ENCODE peak calls at places on chromosome 11, in nine cellular contexts. V is uterus; C is GM12891; Z is PC-9; P is CD8-positive, alpha-beta T cell; M is BE2C; W is pancreas; R is small intestine; F is brain microvascular endothelial cell. D is an unnamed sample.

GRCh38 chr11:86172894-86173293 is 71.7 kb upstream of the EED start:
- DNase-seq in Z (no peak), V (no peak), F (peak), P (no peak), R (no peak), W (no peak), C (no peak), M (no peak), D (no peak)

GRCh38 chr11:63892233-63892632 is 24.7 kb downstream of the RCOR2 start:
- DNase-seq in C (no peak), P (no peak), F (peak), V (no peak), R (no peak), Z (no peak), W (no peak), M (no peak), D (no peak)

GRCh38 chr11:120067361-120068113 is 70.4 kb downstream of the TRIM29 start:
- DNase-seq in R (no peak), C (no peak), W (no peak), P (no peak), Z (no peak), F (no peak), M (no peak), V (no peak), D (no peak)

GRCh38 chr11:120643254-120643653 is 131.7 kb downstream of the GRIK4 start:
- DNase-seq in P (no peak), W (no peak), R (no peak), Z (no peak), V (no peak), F (no peak), M (peak), C (no peak), D (no peak)

GRCh38 chr11:114928260-114928870 is 250.0 kb downstream of the NXPE2 start:
- DNase-seq in W (no peak), M (no peak), F (no peak), Z (no peak), C (no peak), P (no peak), V (no peak), R (no peak), D (no peak)

GRCh38 chr11:35605691-35606090 is 12.6 kb upstream of the FJX1 start:
- DNase-seq in V (peak), M (no peak), R (no peak), C (no peak), F (no peak), Z (no peak), W (no peak), P (no peak), D (no peak)

GRCh38 chr11:128471138-128471661 is 116.2 kb downstream of the ETS1 start:
- DNase-seq in P (peak), V (no peak), W (no peak), Z (no peak), R (peak), F (no peak), C (no peak), M (no peak), D (no peak)

GRCh38 chr11:130514316-130514715 is 65.9 kb downstream of the ADAMTS15 start:
- DNase-seq in P (no peak), F (no peak), R (no peak), M (no peak), V (no peak), W (no peak), C (no peak), Z (no peak), D (peak)

GRCh38 chr11:9060700-9061111 is 30.7 kb downstream of the SCUBE2 start:
- DNase-seq in C (peak), P (no peak), M (no peak), W (no peak), F (no peak), R (no peak), V (no peak), Z (no peak), D (no peak)

GRCh38 chr11:77199346-77199745 is 71.3 kb downstream of the MYO7A start:
- DNase-seq in F (no peak), C (no peak), Z (no peak), M (peak), W (no peak), P (no peak), V (peak), R (no peak), D (no peak)

GRCh38 chr11:61277973-61278565 is 17.0 kb downstream of the VWCE start:
- DNase-seq in M (no peak), R (no peak), Z (no peak), W (no peak), V (no peak), P (no peak), F (no peak), C (no peak), D (no peak)

GRCh38 chr11:128891912-128892398 is 799 bp downstream of the KCNJ5 start:
- DNase-seq in Z (no peak), C (no peak), F (no peak), V (no peak), P (no peak), R (no peak), M (no peak), W (peak), D (no peak)

GRCh38 chr11:74011360-74012071 is 2.6 kb upstream of the UCP3 start:
- DNase-seq in V (no peak), Z (no peak), R (no peak), P (no peak), W (no peak), M (no peak), C (no peak), F (peak), D (no peak)

GRCh38 chr11:123474994-123475393 is 44.9 kb downstream of the GRAMD1B start:
- DNase-seq in Z (no peak), W (no peak), V (no peak), C (no peak), F (peak), R (no peak), M (no peak), P (no peak), D (no peak)

GRCh38 chr11:133797542-133797941 is 47.8 kb downstream of the SPATA19 start:
- DNase-seq in M (no peak), C (no peak), F (no peak), R (no peak), V (no peak), Z (no peak), W (no peak), P (no peak), D (no peak)

GRCh38 chr11:68471360-68472340 is 11.1 kb downstream of the PPP6R3 start:
- DNase-seq in C (no peak), V (no peak), F (peak), M (no peak), W (no peak), Z (no peak), P (peak), R (peak), D (no peak)

GRCh38 chr11:117548876-117549275 is 221.2 kb downstream of the CEP164 start:
- DNase-seq in V (no peak), W (no peak), R (no peak), F (no peak), P (no peak), M (no peak), Z (no peak), C (no peak), D (no peak)

GRCh38 chr11:13480198-13480597 is 15.6 kb downstream of the PTH start:
- DNase-seq in Z (peak), W (no peak), P (no peak), R (no peak), V (no peak), C (no peak), M (no peak), F (no peak), D (no peak)

GRCh38 chr11:92880391-92880790 is 89.1 kb upstream of the MTNR1B start:
- DNase-seq in V (no peak), R (no peak), M (no peak), C (no peak), W (no peak), P (no peak), F (peak), Z (no peak), D (no peak)

GRCh38 chr11:64627371-64627770 is 36.4 kb downstream of the SLC22A12 start:
- DNase-seq in Z (no peak), C (no peak), P (no peak), W (no peak), R (no peak), V (no peak), M (no peak), F (no peak), D (no peak)

GRCh38 chr11:86447763-86448480 is 73.2 kb downstream of the CCDC81 start:
- DNase-seq in W (no peak), Z (no peak), R (no peak), M (no peak), C (no peak), V (no peak), F (no peak), P (no peak), D (no peak)

GRCh38 chr11:82732734-82733443 is 775 bp downstream of the FAM181B start:
- DNase-seq in P (no peak), M (peak), R (peak), V (peak), C (peak), W (peak), Z (no peak), F (no peak), D (peak)

GRCh38 chr11:68950776-68951175 is 30.0 kb downstream of the MRGPRD start:
- DNase-seq in M (no peak), P (no peak), C (no peak), F (no peak), V (no peak), R (no peak), W (no peak), Z (no peak), D (no peak)

D was measured in NCI-H446.